ENCODE peak calls at places on chromosomes 11 and 22, in four cellular contexts. X is ureter, I is ELR, A is ovary. B is an unnamed sample.

GRCh38 chr11:129880311-129880710 is 15.1 kb downstream of the NFRKB start:
- DNase-seq in I (no peak), A (no peak), X (no peak), B (no peak)

GRCh38 chr22:36912694-36913430 is 566 bp upstream of the CSF2RB start:
- DNase-seq in I (no peak), X (no peak), A (no peak), B (no peak)

GRCh38 chr22:48744283-48744641 is 1083.4 kb downstream of the BRD1 start:
- DNase-seq in I (no peak), A (no peak), X (peak), B (no peak)

GRCh38 chr11:33507967-33508366 is 192.7 kb downstream of the C11orf91 start:
- DNase-seq in A (no peak), X (no peak), I (peak), B (no peak)

GRCh38 chr11:131481317-131481716 is 110.9 kb downstream of the NTM start:
- DNase-seq in A (no peak), X (no peak), I (no peak), B (no peak)

GRCh38 chr11:44630511-44631210 is 65.2 kb downstream of the CD82 start:
- DNase-seq in A (no peak), X (peak), I (no peak), B (no peak)

GRCh38 chr11:31106326-31106725 is 263.2 kb downstream of the DCDC1 start:
- DNase-seq in I (no peak), A (no peak), X (no peak), B (no peak)

GRCh38 chr11:57751676-57752253 is at the start of gene BTBD18:
- DNase-seq in A (no peak), X (no peak), I (peak), B (peak)

GRCh38 chr11:94295534-94295933 is 8.8 kb upstream of the IZUMO1R start:
- DNase-seq in I (no peak), A (no peak), X (no peak), B (no peak)

GRCh38 chr11:90639687-90640086 is 416.8 kb upstream of the CHORDC1 start:
- DNase-seq in I (no peak), A (no peak), X (no peak), B (peak)

B was measured in kidney tubule cell.